ENCODE peak calls at places on chromosomes 2 and 18, in eight cellular contexts. One of them, this sample, is unnamed.

GRCh38 chr2:109247340-109247739 is 118.3 kb downstream of the SH3RF3 start:
- DNase-seq in mammary epithelial cell: no peak
- DNase-seq in HTR-8/SVneo: no peak
- DNase-seq in A549: no peak
- DNase-seq in activated CD8-positive, alpha-beta T cell treated with anti-CD3 and anti-CD28 coated beads for 36 hours: no peak
- DNase-seq in WERI-Rb-1: no peak
- DNase-seq in GM10248: no peak
- DNase-seq in cardiac fibroblast: no peak
- DNase-seq in this sample: no peak

GRCh38 chr2:214737188-214737587 is 72.3 kb downstream of the BARD1 start:
- DNase-seq in mammary epithelial cell: no peak
- DNase-seq in HTR-8/SVneo: no peak
- DNase-seq in A549: no peak
- DNase-seq in activated CD8-positive, alpha-beta T cell treated with anti-CD3 and anti-CD28 coated beads for 36 hours: no peak
- DNase-seq in WERI-Rb-1: no peak
- DNase-seq in GM10248: peak
- DNase-seq in cardiac fibroblast: no peak
- DNase-seq in this sample: no peak

GRCh38 chr2:212402316-212402715 is 136.3 kb downstream of the ERBB4 start:
- DNase-seq in mammary epithelial cell: no peak
- DNase-seq in HTR-8/SVneo: no peak
- DNase-seq in A549: no peak
- DNase-seq in activated CD8-positive, alpha-beta T cell treated with anti-CD3 and anti-CD28 coated beads for 36 hours: no peak
- DNase-seq in WERI-Rb-1: no peak
- DNase-seq in GM10248: no peak
- DNase-seq in cardiac fibroblast: no peak
- DNase-seq in this sample: no peak

GRCh38 chr2:231530099-231531085 is at the start of gene NMUR1:
- DNase-seq in mammary epithelial cell: no peak
- DNase-seq in HTR-8/SVneo: no peak
- DNase-seq in A549: peak
- DNase-seq in activated CD8-positive, alpha-beta T cell treated with anti-CD3 and anti-CD28 coated beads for 36 hours: peak
- DNase-seq in WERI-Rb-1: peak
- DNase-seq in GM10248: peak
- DNase-seq in cardiac fibroblast: peak
- DNase-seq in this sample: no peak

GRCh38 chr2:96906719-96907404 is 37.0 kb upstream of the SEMA4C start:
- DNase-seq in mammary epithelial cell: no peak
- DNase-seq in HTR-8/SVneo: no peak
- DNase-seq in A549: no peak
- DNase-seq in activated CD8-positive, alpha-beta T cell treated with anti-CD3 and anti-CD28 coated beads for 36 hours: no peak
- DNase-seq in WERI-Rb-1: no peak
- DNase-seq in GM10248: no peak
- DNase-seq in cardiac fibroblast: no peak
- DNase-seq in this sample: no peak

GRCh38 chr2:153645640-153646039 is 167.1 kb upstream of the RPRM start:
- DNase-seq in mammary epithelial cell: no peak
- DNase-seq in HTR-8/SVneo: no peak
- DNase-seq in A549: no peak
- DNase-seq in activated CD8-positive, alpha-beta T cell treated with anti-CD3 and anti-CD28 coated beads for 36 hours: no peak
- DNase-seq in WERI-Rb-1: no peak
- DNase-seq in GM10248: no peak
- DNase-seq in cardiac fibroblast: no peak
- DNase-seq in this sample: no peak

GRCh38 chr2:187013058-187013457 is 164.1 kb upstream of the ZSWIM2 start:
- DNase-seq in mammary epithelial cell: no peak
- DNase-seq in HTR-8/SVneo: no peak
- DNase-seq in A549: no peak
- DNase-seq in activated CD8-positive, alpha-beta T cell treated with anti-CD3 and anti-CD28 coated beads for 36 hours: no peak
- DNase-seq in WERI-Rb-1: no peak
- DNase-seq in GM10248: no peak
- DNase-seq in cardiac fibroblast: peak
- DNase-seq in this sample: no peak

GRCh38 chr2:38377501-38378258 is 607 bp upstream of the ATL2 start:
- DNase-seq in mammary epithelial cell: no peak
- DNase-seq in HTR-8/SVneo: peak
- DNase-seq in A549: peak
- DNase-seq in activated CD8-positive, alpha-beta T cell treated with anti-CD3 and anti-CD28 coated beads for 36 hours: no peak
- DNase-seq in WERI-Rb-1: no peak
- DNase-seq in GM10248: no peak
- DNase-seq in cardiac fibroblast: peak
- DNase-seq in this sample: peak

GRCh38 chr2:121242175-121242875 is 42.7 kb downstream of the TFCP2L1 start:
- DNase-seq in mammary epithelial cell: no peak
- DNase-seq in HTR-8/SVneo: no peak
- DNase-seq in A549: no peak
- DNase-seq in activated CD8-positive, alpha-beta T cell treated with anti-CD3 and anti-CD28 coated beads for 36 hours: no peak
- DNase-seq in WERI-Rb-1: no peak
- DNase-seq in GM10248: no peak
- DNase-seq in cardiac fibroblast: no peak
- DNase-seq in this sample: no peak

GRCh38 chr2:113679457-113679856 is 52.4 kb downstream of the RABL2A start:
- DNase-seq in mammary epithelial cell: no peak
- DNase-seq in HTR-8/SVneo: no peak
- DNase-seq in A549: no peak
- DNase-seq in activated CD8-positive, alpha-beta T cell treated with anti-CD3 and anti-CD28 coated beads for 36 hours: no peak
- DNase-seq in WERI-Rb-1: no peak
- DNase-seq in GM10248: no peak
- DNase-seq in cardiac fibroblast: no peak
- DNase-seq in this sample: no peak

GRCh38 chr18:49476664-49477411 is 10.2 kb downstream of the C18orf32 start:
- DNase-seq in mammary epithelial cell: peak
- DNase-seq in HTR-8/SVneo: no peak
- DNase-seq in A549: peak
- DNase-seq in activated CD8-positive, alpha-beta T cell treated with anti-CD3 and anti-CD28 coated beads for 36 hours: no peak
- DNase-seq in WERI-Rb-1: peak
- DNase-seq in GM10248: no peak
- DNase-seq in cardiac fibroblast: peak
- DNase-seq in this sample: no peak

GRCh38 chr18:55031979-55032378 is 72.7 kb upstream of the CCDC68 start:
- DNase-seq in mammary epithelial cell: no peak
- DNase-seq in HTR-8/SVneo: no peak
- DNase-seq in A549: no peak
- DNase-seq in activated CD8-positive, alpha-beta T cell treated with anti-CD3 and anti-CD28 coated beads for 36 hours: no peak
- DNase-seq in WERI-Rb-1: no peak
- DNase-seq in GM10248: no peak
- DNase-seq in cardiac fibroblast: no peak
- DNase-seq in this sample: peak

GRCh38 chr2:214543386-214543955 is 132.6 kb downstream of the VWC2L start:
- DNase-seq in mammary epithelial cell: peak
- DNase-seq in HTR-8/SVneo: peak
- DNase-seq in A549: no peak
- DNase-seq in activated CD8-positive, alpha-beta T cell treated with anti-CD3 and anti-CD28 coated beads for 36 hours: no peak
- DNase-seq in WERI-Rb-1: no peak
- DNase-seq in GM10248: no peak
- DNase-seq in cardiac fibroblast: no peak
- DNase-seq in this sample: no peak

GRCh38 chr2:18934886-18935285 is 345.5 kb upstream of the NT5C1B start:
- DNase-seq in mammary epithelial cell: no peak
- DNase-seq in HTR-8/SVneo: no peak
- DNase-seq in A549: no peak
- DNase-seq in activated CD8-positive, alpha-beta T cell treated with anti-CD3 and anti-CD28 coated beads for 36 hours: no peak
- DNase-seq in WERI-Rb-1: no peak
- DNase-seq in GM10248: no peak
- DNase-seq in cardiac fibroblast: no peak
- DNase-seq in this sample: no peak

GRCh38 chr2:167212054-167212648 is 323.9 kb downstream of the XIRP2 start:
- DNase-seq in mammary epithelial cell: peak
- DNase-seq in HTR-8/SVneo: peak
- DNase-seq in A549: peak
- DNase-seq in activated CD8-positive, alpha-beta T cell treated with anti-CD3 and anti-CD28 coated beads for 36 hours: peak
- DNase-seq in WERI-Rb-1: peak
- DNase-seq in GM10248: peak
- DNase-seq in cardiac fibroblast: peak
- DNase-seq in this sample: peak

GRCh38 chr2:241958818-241959545 is 89.5 kb downstream of the RTP5 start:
- DNase-seq in mammary epithelial cell: no peak
- DNase-seq in HTR-8/SVneo: no peak
- DNase-seq in A549: no peak
- DNase-seq in activated CD8-positive, alpha-beta T cell treated with anti-CD3 and anti-CD28 coated beads for 36 hours: no peak
- DNase-seq in WERI-Rb-1: no peak
- DNase-seq in GM10248: no peak
- DNase-seq in cardiac fibroblast: no peak
- DNase-seq in this sample: no peak

This sample was measured in T47D.